ENCODE peak calls at places on chromosomes 12 and 14, in four cellular contexts. M, D, B and N are unnamed samples.

GRCh38 chr14:75229923-75230792 is 48.5 kb upstream of the FOS start:
- DNase-seq in D (peak; percentile 10), M (peak; percentile 44), B (no peak), N (no peak)

GRCh38 chr12:1311145-1311544 is 283.2 kb downstream of the FBXL14 start:
- DNase-seq in D (no peak), B (no peak), M (no peak), N (no peak)

GRCh38 chr12:67919406-67919805 is 69.8 kb upstream of the IFNG-AS1 start:
- DNase-seq in M (no peak), D (no peak), B (peak; percentile 20), N (no peak)

GRCh38 chr14:81400202-81400678 is at the start of gene STON2:
- DNase-seq in M (peak; percentile 78), B (no peak), D (no peak), N (peak; percentile 81)

GRCh38 chr14:71396050-71396677 is 488.9 kb downstream of the PCNX1 start:
- DNase-seq in D (no peak), B (no peak), M (no peak), N (no peak)

GRCh38 chr14:75533791-75534190 is 11.5 kb downstream of the BATF start:
- DNase-seq in M (no peak), D (no peak), B (no peak), N (no peak)

GRCh38 chr12:8590842-8591545 is 21.7 kb downstream of the AICDA start:
- DNase-seq in B (no peak), D (no peak), M (no peak), N (no peak)

GRCh38 chr12:49260165-49260564 is 4.7 kb upstream of the TUBA1C start:
- DNase-seq in B (no peak), D (no peak), M (no peak), N (no peak)

GRCh38 chr14:31927348-31927826 is 149.7 kb upstream of the ARHGAP5 start:
- DNase-seq in B (peak; percentile 93), D (no peak), M (no peak), N (no peak)

GRCh38 chr14:32190713-32191112 is 11.1 kb upstream of the RNU6-7 start:
- DNase-seq in M (no peak), D (no peak), B (no peak), N (no peak)

GRCh38 chr12:131044760-131045381 is 91.2 kb downstream of the ADGRD1 start:
- DNase-seq in B (no peak), D (no peak), M (no peak), N (no peak)

GRCh38 chr12:46825526-46826414 is at the start of gene SLC38A4:
- DNase-seq in D (no peak), M (no peak), B (no peak), N (peak; percentile 7)

GRCh38 chr14:35877276-35877675 is 51.1 kb downstream of the BRMS1L start:
- DNase-seq in M (no peak), D (no peak), B (no peak), N (no peak)

GRCh38 chr14:35534884-35535793 is 1.2 kb downstream of the INSM2 start:
- DNase-seq in D (peak; percentile 38), B (no peak), M (peak; percentile 73), N (no peak)

GRCh38 chr12:79624378-79624777 is 66.4 kb downstream of the PAWR start:
- DNase-seq in B (no peak), D (no peak), M (no peak), N (no peak)

GRCh38 chr14:25904446-25904845 is 693.4 kb downstream of the NOVA1 start:
- DNase-seq in D (no peak), M (no peak), B (no peak), N (no peak)

GRCh38 chr12:68074294-68075027 is 85.1 kb downstream of the IFNG start:
- DNase-seq in B (no peak), M (no peak), D (no peak), N (no peak)